ENCODE peak calls at places on chromosomes 6 and 20, in six cellular contexts. C is small intestine, M is brain microvascular endothelial cell, N is ovary, R is GM23248, J is neuronal stem cell. Z is an unnamed sample. For H3K27me3, the result is how much of the 10 kb centered on the place peaks cover.

GRCh38 chr6:139230421-139230840 is 61.4 kb downstream of the TXLNB start:
- DNase-seq in C (no peak), R (peak), M (peak), J (peak), N (no peak), Z (no peak)

GRCh38 chr20:19212524-19213502 is at the start of gene SLC24A3:
- DNase-seq in M (no peak), C (peak), J (peak), N (peak), R (peak), Z (peak)

GRCh38 chr6:128073389-128073788 is 172.5 kb upstream of the THEMIS start:
- DNase-seq in R (no peak), M (no peak), C (no peak), J (no peak), N (no peak), Z (no peak)

GRCh38 chr20:21378259-21378658 is 19.1 kb downstream of the NKX2-4 start:
- DNase-seq in C (no peak), M (no peak), R (no peak), J (no peak), N (no peak), Z (no peak)

GRCh38 chr6:42403415-42403814 is 48.3 kb downstream of the TRERF1 start:
- DNase-seq in M (no peak), N (no peak), R (peak), C (peak), J (no peak), Z (peak)

GRCh38 chr6:105164418-105164817 is 15.4 kb downstream of the POPDC3 start:
- DNase-seq in R (peak), J (no peak), N (no peak), C (no peak), M (peak), Z (peak)

GRCh38 chr6:111238464-111239119 is 151.3 kb downstream of the SLC16A10 start:
- DNase-seq in R (peak), M (peak), N (no peak), J (no peak), C (no peak), Z (peak)

GRCh38 chr6:118993803-118994231 is 58.9 kb upstream of the MCM9 start:
- DNase-seq in J (no peak), N (no peak), R (no peak), C (peak), M (no peak), Z (no peak)

GRCh38 chr6:139288496-139289040 is 3.2 kb downstream of the TXLNB start:
- DNase-seq in N (no peak), M (no peak), J (no peak), R (no peak), C (no peak), Z (no peak)

GRCh38 chr6:35477551-35478179 is 9.5 kb downstream of the RPL10A start:
- DNase-seq in J (no peak), C (no peak), M (no peak), N (no peak), R (no peak), Z (no peak)

GRCh38 chr6:4624726-4625125 is 151.5 kb upstream of the CDYL start:
- DNase-seq in M (no peak), C (no peak), N (no peak), R (no peak), J (no peak), Z (no peak)

GRCh38 chr20:1301031-1301529 is 27.9 kb downstream of the SDCBP2 start:
- DNase-seq in M (peak), J (no peak), N (no peak), R (peak), C (no peak), Z (no peak)

GRCh38 chr20:10578607-10579006 is 95.2 kb downstream of the JAG1 start:
- DNase-seq in M (no peak), J (no peak), C (peak), R (peak), N (no peak), Z (no peak)

GRCh38 chr20:43658068-43658722 is 8.7 kb upstream of the MYBL2 start:
- DNase-seq in C (peak), J (no peak), N (no peak), R (peak), M (no peak), Z (no peak)

GRCh38 chr6:52931351-52931750 is 21.9 kb upstream of the GSTA3 start:
- DNase-seq in R (no peak), M (no peak), N (no peak), C (no peak), J (no peak), Z (peak)

GRCh38 chr20:24157213-24157612 is 168.6 kb upstream of the GGTLC1 start:
- DNase-seq in C (no peak), M (no peak), R (no peak), N (no peak), J (no peak), Z (no peak)

GRCh38 chr6:38848760-38849159 is 133.6 kb downstream of the DNAH8 start:
- DNase-seq in J (no peak), M (no peak), C (no peak), R (no peak), N (no peak), Z (no peak)

GRCh38 chr6:109896333-109896732 is 81.8 kb upstream of the GPR6 start:
- DNase-seq in C (no peak), J (no peak), M (no peak), N (no peak), R (peak), Z (no peak)

GRCh38 chr6:122620428-122620827 is 10.2 kb downstream of the PKIB start:
- DNase-seq in N (no peak), C (no peak), J (no peak), R (no peak), M (no peak), Z (no peak)

GRCh38 chr6:148885920-148886845 is 139.4 kb downstream of the UST start:
- DNase-seq in N (no peak), M (no peak), R (no peak), C (no peak), J (peak), Z (no peak)

GRCh38 chr6:42555477-42556457 is 8.1 kb upstream of the UBR2 start:
- DNase-seq in C (peak), J (no peak), R (no peak), M (no peak), N (no peak), Z (no peak)

GRCh38 chr6:156943167-156943566 is 166.0 kb downstream of the ARID1B start:
- DNase-seq in J (no peak), R (peak), C (no peak), N (no peak), M (no peak), Z (no peak)

GRCh38 chr6:35152067-35152707 is 11.0 kb upstream of the TCP11 start:
- DNase-seq in M (no peak), C (no peak), N (no peak), R (no peak), J (no peak), Z (no peak)

GRCh38 chr20:5410450-5410849 is 93.7 kb upstream of the PROKR2 start:
- DNase-seq in C (no peak), M (no peak), N (no peak), J (no peak), R (no peak), Z (no peak)

GRCh38 chr6:82840571-82840970 is 225.1 kb downstream of the UBE3D start:
- DNase-seq in R (no peak), C (no peak), J (no peak), N (no peak), M (no peak), Z (no peak)

GRCh38 chr6:18551228-18551627 is 164.1 kb downstream of the RNF144B start:
- DNase-seq in N (no peak), J (no peak), M (peak), R (peak), C (no peak), Z (no peak)

GRCh38 chr20:23753589-23753988 is 2.9 kb upstream of the CST1 start:
- DNase-seq in C (no peak), R (no peak), N (no peak), J (no peak), M (no peak), Z (no peak)

GRCh38 chr20:46111028-46111835 is 6.9 kb upstream of the CD40 start:
- DNase-seq in J (no peak), R (no peak), C (peak), M (no peak), N (peak), Z (peak)

GRCh38 chr20:44112889-44113641 is 73.9 kb downstream of the JPH2 start:
- DNase-seq in C (no peak), J (no peak), M (no peak), N (no peak), R (no peak), Z (no peak)

GRCh38 chr6:142200846-142201628 is 54.0 kb downstream of the VTA1 start:
- DNase-seq in J (no peak), R (no peak), C (no peak), M (no peak), N (no peak), Z (no peak)

GRCh38 chr20:34129518-34130162 is 17.6 kb upstream of the EIF2S2 start:
- DNase-seq in J (peak), N (peak), C (peak), M (peak), R (peak), Z (peak)

GRCh38 chr6:161204866-161205557 is 68.8 kb downstream of the AGPAT4 start:
- DNase-seq in N (no peak), J (no peak), M (no peak), R (peak), C (no peak), Z (no peak)

GRCh38 chr6:97726378-97726777 is 443.4 kb upstream of the MMS22L start:
- DNase-seq in R (peak), N (no peak), C (no peak), J (no peak), M (no peak), Z (no peak)

GRCh38 chr20:51738877-51739447 is 29.2 kb downstream of the ATP9A start:
- DNase-seq in N (no peak), J (no peak), R (no peak), C (peak), M (no peak), Z (no peak)

GRCh38 chr6:38673397-38674165 is 29.4 kb downstream of the GLO1 start:
- DNase-seq in N (no peak), R (no peak), J (no peak), C (no peak), M (no peak), Z (no peak)

GRCh38 chr20:2767768-2768631 is 32.4 kb downstream of the CPXM1 start:
- DNase-seq in R (peak), N (no peak), C (no peak), J (no peak), M (no peak), Z (no peak)

GRCh38 chr20:46523696-46524328 is 10.5 kb upstream of the ZNF334 start:
- DNase-seq in N (no peak), J (peak), R (peak), C (no peak), M (no peak), Z (no peak)

GRCh38 chr6:83429857-83430605 is 820 bp downstream of the ME1 start:
- DNase-seq in N (peak), J (peak), M (peak), C (peak), R (peak), Z (peak)

GRCh38 chr6:142013875-142014495 is 118.7 kb upstream of the GJE1 start:
- DNase-seq in N (no peak), J (no peak), M (peak), C (no peak), R (peak), Z (no peak)

GRCh38 chr6:20559924-20560551 is 25.8 kb downstream of the CDKAL1 start:
- DNase-seq in M (no peak), R (peak), J (no peak), N (no peak), C (no peak), Z (no peak)

GRCh38 chr6:131548441-131548840 is 24.6 kb upstream of the ARG1 start:
- DNase-seq in J (no peak), R (no peak), N (no peak), C (no peak), M (no peak), Z (no peak)

GRCh38 chr6:131547524-131547923 is 25.5 kb upstream of the ARG1 start:
- DNase-seq in M (no peak), C (no peak), J (no peak), N (no peak), R (no peak), Z (no peak)

GRCh38 chr6:131545317-131545716 is 27.7 kb upstream of the ARG1 start:
- DNase-seq in C (no peak), N (no peak), R (no peak), J (no peak), M (no peak), Z (no peak)
- H3K27me3 ChIP-seq in C (under half), N (under half), R (under half), J (under half), M (under half), Z (under half)

DNA sequence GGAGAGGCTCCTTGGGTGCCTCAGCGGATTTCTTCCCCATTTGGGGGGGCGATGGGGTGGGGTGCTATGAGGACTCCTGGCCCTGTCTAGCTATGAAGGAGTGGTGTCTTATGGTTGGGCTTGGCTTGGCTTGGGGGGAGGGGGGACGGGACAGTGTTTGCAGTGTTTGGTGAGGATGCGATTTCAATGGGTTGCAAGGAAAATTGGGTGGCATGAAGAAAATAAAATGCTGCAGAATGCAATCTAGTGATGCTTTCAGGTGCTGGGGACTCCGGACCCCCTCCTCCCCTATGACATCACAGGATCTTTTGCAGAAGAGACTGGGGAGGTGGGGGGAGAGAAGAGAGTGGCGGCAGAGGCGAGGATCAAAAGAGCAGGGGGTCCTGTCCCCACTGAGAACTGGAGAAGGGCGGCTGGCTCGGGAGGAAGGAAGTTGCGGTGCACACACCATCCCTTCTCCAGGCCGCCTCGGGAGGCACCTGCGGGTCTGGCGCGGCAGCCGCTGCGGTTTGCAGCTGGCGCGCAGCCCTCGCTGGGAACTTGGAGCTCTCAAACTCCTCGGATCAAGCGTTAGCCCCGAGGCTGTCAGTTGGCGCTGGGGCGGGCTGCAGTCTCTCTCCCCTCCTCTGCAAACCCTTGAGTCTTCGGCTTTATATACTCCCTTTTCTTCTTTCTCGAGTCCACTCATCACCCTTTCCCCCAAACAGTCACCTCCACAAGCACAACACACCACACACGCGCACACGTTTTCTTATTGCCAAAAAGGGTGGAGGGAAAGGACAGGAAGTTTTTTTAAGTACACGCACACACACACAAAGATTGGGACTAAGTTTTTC is 180.8 kb downstream of the TBXT start:
- DNase-seq in C (no peak), N (peak), M (no peak), J (no peak), R (peak), Z (no peak)
- H3K27me3 ChIP-seq in C (under half), N (under half), M (under half), J (half or more), R (under half), Z (half or more)

GRCh38 chr6:48695872-48696271 is 584.9 kb upstream of the PTCHD4 start:
- DNase-seq in R (no peak), M (no peak), J (no peak), N (no peak), C (no peak), Z (no peak)

GRCh38 chr6:48706310-48706709 is 595.3 kb upstream of the PTCHD4 start:
- DNase-seq in R (no peak), N (no peak), C (no peak), J (no peak), M (no peak), Z (no peak)

DNA sequence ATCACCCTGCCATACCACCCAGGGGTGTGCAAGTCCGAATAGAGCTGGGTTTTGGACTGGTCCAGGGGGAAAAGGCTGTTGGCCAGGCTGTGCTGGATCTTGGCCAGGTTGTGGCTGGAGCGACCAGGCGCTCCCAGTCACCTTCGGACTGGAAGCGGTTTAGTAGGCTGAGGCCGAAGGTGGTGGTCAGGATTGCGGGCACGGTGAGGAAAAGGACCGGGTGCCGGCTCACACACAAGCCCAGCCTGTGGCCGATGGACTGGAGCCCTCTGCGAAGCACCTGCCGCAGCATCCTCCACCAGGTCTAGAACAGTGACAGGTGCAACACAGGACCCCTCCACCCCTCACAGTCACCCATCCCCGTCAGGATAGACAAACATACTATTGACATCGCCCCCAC is 590.6 kb upstream of the PTCHD4 start:
- DNase-seq in J (no peak), R (no peak), M (no peak), C (no peak), N (no peak), Z (no peak)
- H3K27me3 ChIP-seq in J (under half), R (under half), M (under half), C (under half), N (under half), Z (under half)

DNA sequence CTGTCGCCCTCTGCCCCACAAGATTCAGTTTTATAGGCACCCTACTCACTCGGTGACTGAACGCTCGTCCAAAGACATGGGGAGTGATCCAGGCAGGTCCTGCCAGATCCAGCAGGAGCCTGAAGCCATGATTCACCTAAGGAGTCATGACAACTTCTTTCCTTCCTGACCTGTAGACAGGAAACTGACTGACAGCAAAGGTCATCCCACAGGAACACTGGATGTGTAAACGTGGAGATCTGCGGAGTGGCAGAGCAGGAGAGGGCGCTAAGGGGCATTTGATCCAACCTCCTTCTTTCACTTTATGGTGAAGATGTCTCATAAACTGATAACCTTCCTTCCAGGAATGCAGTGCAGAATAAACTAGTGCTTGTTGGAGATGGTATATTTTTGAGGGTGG is 192.2 kb downstream of the GJA10 start:
- DNase-seq in J (no peak), N (no peak), R (peak), C (no peak), M (no peak), Z (peak)
- H3K27me3 ChIP-seq in J (under half), N (under half), R (under half), C (under half), M (under half), Z (under half)

DNA sequence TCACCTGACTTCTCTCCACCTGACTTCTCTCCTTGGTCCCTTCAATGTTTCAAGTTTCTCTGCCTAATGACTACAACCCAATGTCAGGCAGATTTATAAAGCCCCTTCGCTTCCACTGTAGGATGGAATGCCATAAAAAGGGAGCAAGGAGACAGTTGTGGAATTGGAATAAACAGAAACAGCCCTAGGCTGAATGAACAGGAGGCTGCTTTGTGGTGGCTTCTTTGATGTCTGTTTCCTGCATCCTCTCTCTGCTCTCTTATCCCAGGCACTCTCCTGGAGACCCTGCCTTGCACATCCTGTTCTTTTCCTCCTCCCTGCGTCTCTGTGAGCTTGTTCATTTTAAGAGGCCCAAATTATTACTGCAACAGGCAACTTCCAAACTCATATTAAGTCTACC is 16.9 kb downstream of the MUCL3 start:
- DNase-seq in N (no peak), M (no peak), J (no peak), C (no peak), R (no peak), Z (no peak)
- H3K27me3 ChIP-seq in N (under half), M (under half), J (under half), C (under half), R (under half), Z (under half)

GRCh38 chr20:49752504-49752903 is 38.8 kb upstream of the B4GALT5 start:
- DNase-seq in J (no peak), C (no peak), N (no peak), M (no peak), R (no peak), Z (no peak)

GRCh38 chr20:49750611-49751396 is 37.1 kb upstream of the B4GALT5 start:
- DNase-seq in J (no peak), N (no peak), M (no peak), R (peak), C (peak), Z (no peak)

GRCh38 chr20:49751397-49751735 is 37.7 kb upstream of the B4GALT5 start:
- DNase-seq in M (no peak), N (peak), C (no peak), J (no peak), R (no peak), Z (no peak)

GRCh38 chr20:49747707-49748524 is 34.2 kb upstream of the B4GALT5 start:
- DNase-seq in M (peak), C (no peak), J (no peak), R (peak), N (peak), Z (peak)

GRCh38 chr20:49748525-49748838 is 34.8 kb upstream of the B4GALT5 start:
- DNase-seq in M (no peak), R (no peak), J (no peak), N (no peak), C (no peak), Z (no peak)
- H3K27me3 ChIP-seq in M (under half), R (under half), J (under half), N (under half), C (under half), Z (under half)

GRCh38 chr6:99608886-99609482 is 2.4 kb downstream of the PRDM13 start:
- DNase-seq in J (no peak), M (no peak), N (no peak), C (no peak), R (no peak), Z (no peak)
- H3K27me3 ChIP-seq in J (half or more), M (half or more), N (under half), C (half or more), R (half or more), Z (half or more)

Z was measured in trophoblast cell.